ENCODE peak calls at places on chromosomes 12 and 14, in ten cellular contexts. E, N, W, T, X, H, D, Z, G and L are unnamed samples.

GRCh38 chr12:132488127-132489077 is 1.5 kb upstream of the FBRSL1 start:
- DNase-seq in G (peak), X (no peak), T (no peak), Z (no peak), N (peak), D (no peak), E (no peak), H (no peak), W (no peak), L (no peak)

GRCh38 chr14:100731846-100732765 is 5.4 kb downstream of the DLK1 start:
- DNase-seq in X (no peak), E (no peak), D (no peak), Z (no peak), N (no peak), H (no peak), T (no peak), G (no peak), W (no peak), L (no peak)

GRCh38 chr12:9787340-9787737 is 26.6 kb upstream of the CD69 start:
- DNase-seq in W (no peak), X (no peak), H (no peak), N (no peak), E (no peak), D (no peak), G (no peak), Z (peak), T (no peak), L (no peak)

GRCh38 chr14:50089213-50089612 is 27.2 kb downstream of the VCPKMT start:
- DNase-seq in G (peak), Z (no peak), N (no peak), H (no peak), W (no peak), D (no peak), E (no peak), T (no peak), X (no peak), L (no peak)

GRCh38 chr14:85471744-85472143 is 58.2 kb upstream of the FLRT2 start:
- DNase-seq in H (peak), X (no peak), N (no peak), G (no peak), E (no peak), Z (peak), T (peak), W (no peak), D (peak), L (no peak)

GRCh38 chr12:49293056-49293956 is 1.6 kb upstream of the PRPH start:
- DNase-seq in E (no peak), W (no peak), T (no peak), X (peak), N (no peak), G (no peak), Z (no peak), H (peak), D (no peak), L (no peak)

GRCh38 chr14:65164068-65164824 is 61.9 kb upstream of the MAX start:
- DNase-seq in D (no peak), N (no peak), X (no peak), W (no peak), E (peak), G (peak), T (peak), H (peak), Z (no peak), L (peak)

GRCh38 chr12:16492820-16493797 is 112.9 kb downstream of the LMO3 start:
- DNase-seq in E (no peak), H (no peak), G (no peak), N (no peak), D (no peak), X (no peak), T (no peak), Z (no peak), W (no peak), L (no peak)

GRCh38 chr12:58310368-58310767 is 369.0 kb downstream of the ATP23 start:
- DNase-seq in Z (peak), G (no peak), D (no peak), H (peak), N (no peak), T (peak), X (no peak), E (no peak), W (no peak), L (no peak)
- TF ChIP-seq CTCF in Z (no peak), G (no peak), D (peak), H (peak), N (no peak), T (no peak), X (no peak), E (no peak), W (no peak), L (no peak)

DNA sequence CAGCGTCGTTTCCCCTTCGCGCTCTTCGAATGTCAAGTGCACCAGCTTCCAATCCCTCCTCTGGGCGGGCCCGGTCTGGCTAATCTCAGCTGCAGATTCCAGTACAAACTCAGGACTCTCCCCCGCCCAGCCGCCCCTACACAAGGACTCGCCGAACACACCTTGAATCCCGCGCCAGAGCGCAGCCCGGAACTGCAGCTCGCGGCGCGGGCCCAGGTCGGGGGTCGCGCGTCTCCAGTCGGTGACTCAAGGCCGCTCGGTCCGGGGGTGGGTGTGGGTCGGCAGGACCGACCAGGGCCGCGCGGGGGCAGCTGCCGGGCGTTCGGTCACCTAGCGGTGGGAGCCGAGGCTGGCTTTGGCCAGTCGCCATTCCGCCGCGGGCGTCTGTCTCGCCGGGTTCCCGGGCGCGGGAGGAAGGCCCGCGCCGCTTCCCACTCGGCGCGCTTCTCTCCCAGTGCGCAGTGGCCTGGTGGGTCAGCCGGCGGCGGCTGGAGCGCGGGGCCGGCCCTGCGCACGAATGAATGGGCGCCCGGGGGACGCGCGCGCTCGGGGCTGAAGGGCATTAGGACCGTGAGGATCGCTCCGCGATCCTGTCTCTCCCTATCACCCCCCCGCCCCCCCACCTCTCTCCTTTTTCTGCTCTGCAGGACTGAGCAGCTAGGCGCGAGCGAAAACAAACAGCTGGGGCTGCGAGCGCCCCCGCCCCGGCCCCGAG is at the start of gene GALNT16:
- DNase-seq in X (peak), N (peak), H (no peak), E (peak), D (no peak), W (no peak), G (no peak), T (peak), Z (peak), L (peak)
- TF ChIP-seq CTCF in X (no peak), N (peak), H (peak), E (no peak), D (no peak), W (no peak), G (no peak), T (peak), Z (peak), L (no peak)

GRCh38 chr14:45057881-45058364 is 26.0 kb upstream of the PRPF39 start:
- DNase-seq in G (no peak), H (no peak), W (no peak), N (no peak), X (no peak), E (no peak), T (no peak), D (no peak), Z (no peak), L (no peak)
- TF ChIP-seq CTCF in G (no peak), H (no peak), W (no peak), N (no peak), X (no peak), E (no peak), T (no peak), D (no peak), Z (no peak), L (no peak)

GRCh38 chr12:103431950-103432349 is 63.8 kb downstream of the C12orf42 start:
- DNase-seq in X (no peak), D (no peak), W (no peak), E (no peak), G (no peak), T (no peak), N (no peak), H (no peak), Z (no peak), L (no peak)
- TF ChIP-seq CTCF in X (no peak), D (no peak), W (no peak), E (no peak), G (no peak), T (no peak), N (no peak), H (no peak), Z (no peak), L (no peak)

GRCh38 chr14:71646518-71646917 is 285.7 kb upstream of the RGS6 start:
- DNase-seq in Z (no peak), T (no peak), W (no peak), X (no peak), N (no peak), E (no peak), G (no peak), H (no peak), D (no peak), L (no peak)

GRCh38 chr14:71648725-71649124 is 283.5 kb upstream of the RGS6 start:
- DNase-seq in E (no peak), T (no peak), N (no peak), W (no peak), H (no peak), G (no peak), X (no peak), D (no peak), Z (no peak), L (no peak)

GRCh38 chr14:71645656-71646055 is 286.6 kb upstream of the RGS6 start:
- DNase-seq in D (no peak), Z (peak), W (no peak), T (no peak), H (peak), E (no peak), N (no peak), X (no peak), G (no peak), L (no peak)

GRCh38 chr14:71650187-71650586 is 282.0 kb upstream of the RGS6 start:
- DNase-seq in W (no peak), N (no peak), G (no peak), X (no peak), H (no peak), T (no peak), D (no peak), E (no peak), Z (peak), L (no peak)

DNA sequence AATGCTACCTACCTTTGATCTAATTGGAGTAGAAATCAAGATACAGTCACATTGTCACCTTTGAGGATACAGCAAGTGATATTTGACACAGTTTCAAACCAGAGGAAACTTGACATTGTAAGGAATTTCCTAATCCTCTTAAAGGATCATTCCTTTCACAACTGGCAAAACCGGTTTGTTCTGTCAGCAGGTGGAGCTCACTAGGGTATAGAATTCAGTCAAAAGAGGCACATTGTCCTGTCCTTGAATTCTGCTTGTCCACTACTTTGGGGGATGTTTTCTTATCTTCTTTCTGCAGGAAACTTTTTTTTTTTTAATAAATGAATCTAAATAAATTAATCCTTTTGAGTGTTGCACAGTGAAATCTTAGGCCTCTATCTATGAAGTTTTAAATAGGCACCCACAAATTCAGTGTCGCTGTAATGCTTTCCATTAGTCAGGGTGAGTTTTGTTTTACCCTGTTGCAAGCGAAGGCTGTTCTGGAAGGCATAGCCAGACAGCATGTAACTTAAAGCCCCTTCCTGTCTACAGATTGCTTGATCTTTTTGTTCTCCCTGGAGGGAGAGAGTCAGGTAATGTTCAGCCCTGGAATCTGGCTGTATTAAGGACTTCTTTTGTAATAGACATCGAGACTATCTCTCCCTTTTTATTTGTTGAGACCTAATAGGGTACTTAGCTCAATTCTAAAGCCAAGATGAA is 285.0 kb upstream of the RGS6 start:
- DNase-seq in X (peak), Z (no peak), W (no peak), G (no peak), E (no peak), D (peak), N (no peak), T (no peak), H (no peak), L (no peak)
- TF ChIP-seq CTCF in X (no peak), Z (no peak), W (no peak), G (no peak), E (no peak), D (peak), N (no peak), T (no peak), H (no peak), L (no peak)

GRCh38 chr14:67413806-67414769 is 2.1 kb upstream of the PLEK2 start:
- DNase-seq in D (no peak), T (peak), G (peak), W (no peak), H (peak), X (no peak), N (no peak), Z (peak), E (no peak), L (no peak)
- TF ChIP-seq CTCF in D (no peak), T (no peak), G (no peak), W (no peak), H (no peak), X (no peak), N (no peak), Z (no peak), E (no peak), L (no peak)

GRCh38 chr14:61875483-61875882 is 113.3 kb downstream of the SNAPC1 start:
- DNase-seq in W (no peak), Z (no peak), H (no peak), X (no peak), T (no peak), D (no peak), N (no peak), G (no peak), E (no peak), L (no peak)
- TF ChIP-seq CTCF in W (no peak), Z (no peak), H (no peak), X (no peak), T (no peak), D (no peak), N (no peak), G (no peak), E (no peak), L (no peak)

DNA sequence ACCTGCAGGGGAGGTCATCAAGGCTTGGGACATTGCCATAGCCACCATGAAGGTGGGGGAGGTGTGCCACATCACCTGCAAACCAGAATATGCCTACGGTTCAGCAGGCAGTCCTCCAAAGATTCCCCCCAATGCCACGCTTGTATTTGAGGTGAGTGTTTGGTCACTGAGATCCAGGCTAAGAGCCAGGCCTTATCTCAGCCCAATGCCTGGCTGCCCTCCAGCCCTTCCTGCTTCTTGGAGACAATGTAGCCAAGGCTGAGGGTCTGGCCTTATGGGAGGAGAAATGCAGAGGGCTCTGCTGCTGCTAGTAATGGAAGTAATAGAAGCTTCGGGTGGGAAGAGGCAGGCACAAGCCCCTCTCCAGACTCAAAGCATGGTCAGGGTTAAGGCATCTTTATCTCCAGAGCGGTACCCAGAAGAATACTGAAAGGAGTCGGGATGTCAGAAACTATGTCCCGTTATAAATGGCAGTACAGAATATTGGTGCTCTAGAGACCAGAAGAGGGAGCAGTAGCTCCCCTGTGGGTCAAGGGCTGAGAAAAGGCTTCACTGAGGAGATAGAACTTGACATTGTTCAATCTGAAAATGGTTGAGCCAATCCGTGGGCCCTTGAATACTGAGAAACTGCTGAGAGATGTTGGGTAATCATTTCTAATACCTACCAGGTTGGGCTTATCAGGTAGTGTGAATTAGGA is 3.1 kb downstream of the FKBP4 start:
- DNase-seq in W (no peak), G (no peak), T (no peak), Z (peak), N (no peak), H (peak), E (no peak), D (no peak), X (peak), L (no peak)
- TF ChIP-seq CTCF in W (no peak), G (no peak), T (peak), Z (no peak), N (no peak), H (peak), E (peak), D (peak), X (no peak), L (no peak)

DNA sequence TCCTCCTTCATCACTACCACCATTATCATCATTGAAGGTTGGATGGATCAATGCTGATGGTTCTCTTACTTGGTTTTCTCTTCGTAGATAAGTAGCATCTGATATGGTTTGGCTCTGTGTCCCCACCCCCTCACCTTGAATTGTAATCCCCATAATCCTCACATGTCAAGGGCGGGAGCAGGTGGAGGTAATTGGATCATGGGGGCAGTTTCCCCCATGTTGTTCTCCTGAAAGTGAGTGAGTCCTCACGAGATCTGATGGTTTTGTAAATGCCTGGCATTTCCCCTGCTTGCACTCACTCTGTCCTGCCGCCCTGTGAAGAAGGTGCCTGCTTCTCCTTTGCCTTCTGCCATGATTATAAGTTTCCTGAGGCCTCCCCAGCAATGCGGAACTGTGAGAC is 172.4 kb upstream of the PWP1 start:
- DNase-seq in H (no peak), N (no peak), T (no peak), Z (no peak), W (no peak), X (no peak), E (no peak), G (no peak), D (no peak), L (no peak)
- TF ChIP-seq CTCF in H (no peak), N (no peak), T (no peak), Z (no peak), W (no peak), X (no peak), E (no peak), G (no peak), D (no peak), L (no peak)

GRCh38 chr12:65945457-65945856 is 121.2 kb downstream of the HMGA2 start:
- DNase-seq in X (no peak), T (no peak), G (no peak), H (no peak), W (no peak), N (no peak), Z (no peak), D (no peak), E (no peak), L (no peak)
- TF ChIP-seq CTCF in X (no peak), T (no peak), G (no peak), H (no peak), W (no peak), N (no peak), Z (no peak), D (no peak), E (no peak), L (no peak)